ENCODE peak calls at places on chromosome 15, in six cellular contexts. E is vagina, M is HL-60, K is mammary epithelial cell, H is lower lobe of right lung, O is IMR-90. C is an unnamed sample.

GRCh38 chr15:89127054-89127702 is 38.9 kb downstream of the ABHD2 start:
- DNase-seq in M (no peak), O (peak; percentile 29), H (no peak), K (peak; percentile 74), E (no peak), C (no peak)

GRCh38 chr15:80404719-80405553 is 754 bp downstream of the ARNT2 start:
- DNase-seq in E (no peak), K (no peak), M (no peak), H (no peak), O (peak; percentile 35), C (peak; percentile 66)

GRCh38 chr15:94100814-94101213 is 130.5 kb upstream of the MCTP2 start:
- DNase-seq in E (no peak), M (no peak), O (no peak), H (no peak), K (no peak), C (no peak)

GRCh38 chr15:36356978-36357582 is 222.3 kb upstream of the CDIN1 start:
- DNase-seq in K (no peak), M (no peak), E (no peak), O (peak; percentile 82), H (no peak), C (no peak)

GRCh38 chr15:59680870-59681269 is 8.2 kb downstream of the BNIP2 start:
- DNase-seq in H (no peak), K (no peak), O (peak; percentile 28), M (no peak), E (no peak), C (no peak)

GRCh38 chr15:53203454-53203853 is 413.3 kb upstream of the ONECUT1 start:
- DNase-seq in E (no peak), K (no peak), O (no peak), M (no peak), H (no peak), C (no peak)

GRCh38 chr15:79283252-79284048 is 928 bp downstream of the ANKRD34C start:
- DNase-seq in E (no peak), K (peak; percentile 37), M (peak; percentile 4), O (peak; percentile 21), H (no peak), C (peak; percentile 43)

GRCh38 chr15:59349715-59350420 is 22.8 kb downstream of the MYO1E start:
- DNase-seq in E (no peak), M (no peak), H (no peak), O (peak; percentile 94), K (peak; percentile 97), C (no peak)

GRCh38 chr15:98734472-98735284 is 86.3 kb downstream of the IGF1R start:
- DNase-seq in O (peak; percentile 48), K (no peak), H (no peak), E (no peak), M (peak; percentile 70), C (no peak)

GRCh38 chr15:36501063-36501678 is 78.3 kb upstream of the CDIN1 start:
- DNase-seq in H (no peak), O (peak; percentile 79), E (no peak), K (peak; percentile 63), M (peak; percentile 45), C (peak; percentile 4)

GRCh38 chr15:93105510-93105909 is 16.5 kb upstream of the RGMA start:
- DNase-seq in O (no peak), E (no peak), K (no peak), H (no peak), M (no peak), C (no peak)

GRCh38 chr15:100686021-100686724 is 83.8 kb downstream of the ASB7 start:
- DNase-seq in M (no peak), E (peak; percentile 89), K (no peak), H (no peak), O (no peak), C (no peak)

GRCh38 chr15:94638183-94638582 is 406.8 kb downstream of the MCTP2 start:
- DNase-seq in M (no peak), O (no peak), E (no peak), H (no peak), K (no peak), C (no peak)

GRCh38 chr15:70049115-70049514 is 48.6 kb downstream of the TLE3 start:
- DNase-seq in E (no peak), H (peak; percentile 30), K (no peak), M (no peak), O (no peak), C (no peak)

GRCh38 chr15:101431748-101432147 is 57.8 kb downstream of the PCSK6 start:
- DNase-seq in O (no peak), E (no peak), K (no peak), M (no peak), H (no peak), C (no peak)

GRCh38 chr15:84669726-84670125 is 11.7 kb upstream of the NMB start:
- DNase-seq in K (no peak), O (peak; percentile 49), E (no peak), H (no peak), M (no peak), C (no peak)

GRCh38 chr15:23629234-23629805 is 18.3 kb downstream of the MAGEL2 start:
- DNase-seq in E (no peak), O (no peak), K (no peak), H (no peak), M (no peak), C (no peak)

GRCh38 chr15:89139613-89140499 is 51.6 kb downstream of the ABHD2 start:
- DNase-seq in K (no peak), M (no peak), H (no peak), O (no peak), E (peak; percentile 49), C (no peak)

GRCh38 chr15:29008846-29009245 is 123.1 kb downstream of the APBA2 start:
- DNase-seq in H (no peak), M (no peak), K (no peak), E (no peak), O (peak; percentile 58), C (no peak)

GRCh38 chr15:78007965-78008886 is 69.3 kb downstream of the TBC1D2B start:
- DNase-seq in K (peak; percentile 68), H (peak; percentile 70), E (no peak), M (no peak), O (peak; percentile 87), C (no peak)

GRCh38 chr15:89805241-89806216 is 9.1 kb downstream of the ANPEP start:
- DNase-seq in E (no peak), K (no peak), M (no peak), O (no peak), H (peak; percentile 28), C (no peak)

GRCh38 chr15:43648649-43649429 is at the start of gene CATSPER2:
- DNase-seq in M (no peak), E (no peak), K (no peak), O (no peak), H (no peak), C (no peak)
- H3K27ac ChIP-seq in M (no peak within 1 kb of the TSS), E (no peak within 1 kb of the TSS), K (no peak within 1 kb of the TSS), O (no peak within 1 kb of the TSS), H (no peak within 1 kb of the TSS), C (no peak within 1 kb of the TSS)

DNA sequence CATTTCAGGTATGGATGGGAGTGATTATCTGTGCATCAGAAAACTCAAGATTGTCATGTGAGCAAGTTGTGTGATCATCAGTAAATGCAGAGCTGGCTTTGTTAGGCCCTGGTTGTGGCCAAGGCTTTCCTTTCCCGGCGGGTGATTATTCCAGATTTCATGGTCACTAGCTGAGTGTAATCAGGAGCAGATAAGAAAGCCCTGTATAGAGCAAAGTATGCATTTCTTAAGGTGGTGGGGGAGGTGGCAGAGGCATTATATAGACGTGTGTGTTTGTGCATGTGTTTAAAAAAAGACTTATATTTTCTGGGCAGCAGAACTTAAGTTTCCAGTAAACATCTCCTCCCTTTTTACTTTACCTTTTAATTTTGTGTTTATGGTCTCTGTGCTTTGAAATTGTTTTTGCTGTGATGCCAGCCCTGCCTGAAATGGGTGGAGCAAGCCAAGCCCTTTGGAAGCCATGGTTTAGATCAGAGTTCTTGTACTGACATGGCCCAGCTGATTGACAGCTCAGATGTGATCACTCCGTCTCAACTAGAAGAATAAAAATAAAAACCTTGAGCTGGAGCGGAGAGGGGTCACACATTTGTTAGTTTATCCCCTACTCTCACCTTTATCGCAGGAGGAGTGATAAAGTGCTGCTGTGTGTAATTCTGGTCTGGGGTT is 22.2 kb downstream of the SMAD3 start:
- DNase-seq in E (no peak), H (no peak), M (no peak), K (no peak), O (no peak), C (no peak)
- H3K27ac ChIP-seq in E (peak overlapping the region; percentile 38), H (no peak overlapping the region), M (no peak overlapping the region), K (no peak overlapping the region), O (peak overlapping the region; percentile 38), C (no peak overlapping the region)

DNA sequence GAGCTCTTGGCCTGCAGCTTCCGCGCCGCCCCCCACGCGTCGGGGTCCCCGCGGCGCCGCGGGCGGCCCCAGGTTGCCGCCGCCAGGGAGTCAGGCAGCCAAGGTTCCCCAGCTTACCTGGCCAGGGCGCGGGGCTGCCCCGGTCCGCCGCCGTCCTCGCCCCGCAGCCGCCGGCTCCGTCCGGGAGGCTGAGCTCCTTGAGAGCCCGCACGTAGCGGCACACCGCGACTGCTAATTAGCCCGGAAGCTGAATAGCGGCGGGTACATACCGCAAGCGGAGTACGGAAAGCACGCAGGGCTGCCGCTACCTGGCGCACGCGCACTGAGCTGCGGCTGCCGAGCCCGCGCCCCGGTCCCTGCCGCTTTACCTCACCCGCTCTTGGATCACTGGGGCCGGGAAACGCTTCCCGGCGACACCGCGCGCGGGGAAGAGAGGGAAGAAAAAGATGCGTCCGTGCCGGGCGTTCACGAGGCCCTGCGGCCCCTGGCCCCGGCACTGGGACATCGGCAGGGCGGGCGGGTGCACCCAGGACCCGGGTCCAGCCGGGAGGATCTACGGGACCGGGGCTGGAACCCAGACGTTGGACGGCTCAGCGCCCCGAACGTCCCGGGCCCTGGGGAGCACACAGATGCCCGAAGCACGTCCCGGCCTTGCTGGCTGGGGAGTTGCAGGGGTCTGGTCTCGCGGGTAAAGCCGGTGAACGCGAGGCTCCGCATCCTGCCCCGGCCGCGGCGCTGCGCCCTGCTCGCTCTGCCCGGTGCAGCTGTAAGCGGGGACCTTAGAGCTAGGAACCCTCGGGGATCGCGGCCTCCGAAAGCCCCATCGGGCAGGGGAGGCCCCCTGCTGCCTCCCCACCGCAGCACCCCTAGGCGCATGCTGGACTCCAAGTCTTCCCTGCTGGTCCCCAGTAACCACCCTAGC is at the start of gene GOLGA8B:
- DNase-seq in O (peak; percentile 41), E (no peak), M (peak; percentile 77), H (peak; percentile 85), K (peak; percentile 72), C (peak; percentile 17)
- H3K27ac ChIP-seq in O (peak within 1 kb of the TSS; percentile 57), E (no peak within 1 kb of the TSS), M (peak within 1 kb of the TSS; percentile 62), H (peak within 1 kb of the TSS; percentile 46), K (peak within 1 kb of the TSS; percentile 33), C (no peak within 1 kb of the TSS)

DNA sequence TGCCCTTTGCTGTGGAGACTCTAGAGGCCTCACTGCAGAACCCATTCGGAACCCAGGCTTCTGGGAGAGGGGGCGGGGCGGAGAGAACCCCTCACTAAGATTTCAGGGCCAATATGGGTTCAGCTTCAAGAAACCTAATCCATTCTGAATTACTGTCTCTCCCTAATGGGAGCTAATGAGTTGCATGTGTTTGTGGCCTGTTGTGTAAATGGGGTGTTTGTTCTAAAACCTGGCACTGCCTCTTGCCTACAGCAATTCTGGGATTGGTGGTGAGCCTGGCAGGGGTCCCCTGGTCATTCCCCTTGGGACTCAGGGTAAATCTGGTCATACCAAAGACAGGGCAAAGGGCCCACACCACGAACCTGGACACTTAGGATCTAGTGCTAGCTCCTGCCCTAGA is 645 bp upstream of the RASL12 start:
- DNase-seq in K (no peak), E (peak; percentile 84), M (no peak), H (peak; percentile 15), O (no peak), C (no peak)
- H3K27ac ChIP-seq in K (no peak overlapping the region), E (peak overlapping the region; percentile 92), M (no peak overlapping the region), H (peak overlapping the region; percentile 85), O (peak overlapping the region; percentile 77), C (peak overlapping the region; percentile 48)

DNA sequence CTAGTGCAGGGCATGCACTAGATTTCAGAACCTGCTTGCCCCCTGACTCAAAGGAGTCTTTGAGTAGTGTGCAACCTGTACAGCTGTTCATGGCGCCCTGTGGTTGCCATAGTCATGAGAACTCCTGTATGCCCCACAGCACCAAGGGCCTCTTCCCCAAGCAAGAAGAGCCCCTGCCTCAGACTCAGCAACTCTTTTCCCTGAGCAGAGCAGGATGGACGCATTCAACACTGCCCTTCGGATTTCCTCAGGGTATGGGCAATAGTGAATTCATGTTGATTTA is 89.7 kb upstream of the KLF13 start:
- DNase-seq in K (no peak), M (no peak), E (no peak), H (no peak), O (no peak), C (no peak)
- H3K27ac ChIP-seq in K (no peak overlapping the region), M (no peak overlapping the region), E (peak overlapping the region; percentile 71), H (no peak overlapping the region), O (peak overlapping the region; percentile 80), C (peak overlapping the region; percentile 81)